ENCODE peak calls at places on chromosome 5, in four cellular contexts. M is BJ; X is CD8-positive, alpha-beta memory T cell; R is transverse colon. F is an unnamed sample. For H3K36me3, the result is how much of the 10 kb centered on the place peaks cover.

GRCh38 chr5:94361832-94362754 is 256.3 kb downstream of the KIAA0825 start:
- DNase-seq in M (no peak), X (no peak), R (no peak), F (no peak)

GRCh38 chr5:17256839-17257238 is 39.4 kb downstream of the BASP1 start:
- DNase-seq in M (no peak), X (no peak), R (no peak), F (no peak)

GRCh38 chr5:162189719-162190118 is 122.1 kb downstream of the GABRG2 start:
- DNase-seq in M (no peak), X (no peak), R (no peak), F (no peak)

GRCh38 chr5:139458580-139459407 is 3.7 kb downstream of the ECSCR start:
- DNase-seq in M (no peak), X (peak), R (peak), F (peak)

GRCh38 chr5:160675988-160676387 is 176.0 kb downstream of the ATP10B start:
- DNase-seq in M (no peak), X (no peak), R (no peak), F (no peak)

GRCh38 chr5:5071554-5071953 is 68.6 kb upstream of the ADAMTS16 start:
- DNase-seq in M (no peak), X (no peak), R (no peak), F (no peak)

GRCh38 chr5:367358-368130 is 46.0 kb downstream of the AHRR start:
- DNase-seq in M (no peak), X (no peak), R (peak), F (no peak)

GRCh38 chr5:91929522-91929817 is 546.4 kb upstream of the ARRDC3 start:
- DNase-seq in M (no peak), X (no peak), R (no peak), F (no peak)

GRCh38 chr5:155867531-155868088 is 459.4 kb upstream of the SGCD start:
- DNase-seq in M (no peak), X (no peak), R (no peak), F (no peak)

GRCh38 chr5:122153230-122153629 is 23.9 kb downstream of the ZNF474 start:
- DNase-seq in M (peak), X (no peak), R (no peak), F (no peak)

GRCh38 chr5:6491548-6492290 is 43.1 kb downstream of the UBE2QL1 start:
- DNase-seq in M (no peak), X (no peak), R (no peak), F (no peak)

GRCh38 chr5:124513216-124513615 is 233.2 kb downstream of the ZNF608 start:
- DNase-seq in M (no peak), X (no peak), R (no peak), F (no peak)

GRCh38 chr5:149288437-149288836 is 16.8 kb downstream of the AFAP1L1 start:
- DNase-seq in M (no peak), X (no peak), R (no peak), F (no peak)

GRCh38 chr5:91541696-91542095 is 158.6 kb upstream of the ARRDC3 start:
- DNase-seq in M (no peak), X (no peak), R (no peak), F (no peak)

GRCh38 chr5:163880307-163880706 is 374.9 kb downstream of the MAT2B start:
- DNase-seq in M (peak), X (no peak), R (no peak), F (no peak)

GRCh38 chr5:137635521-137635921 is 100.4 kb downstream of the KLHL3 start:
- DNase-seq in M (no peak), X (no peak), R (no peak), F (no peak)

GRCh38 chr5:98205691-98206461 is 567.6 kb upstream of the RGMB start:
- DNase-seq in M (no peak), X (no peak), R (no peak), F (no peak)

GRCh38 chr5:149367249-149367971 is 9.6 kb downstream of the PCYOX1L start:
- DNase-seq in M (no peak), X (peak), R (peak), F (peak)

GRCh38 chr5:97009212-97009898 is 73.5 kb downstream of the LNPEP start:
- DNase-seq in M (no peak), X (peak), R (no peak), F (peak)

GRCh38 chr5:90477816-90478215 is 3.2 kb downstream of the POLR3G start:
- DNase-seq in M (no peak), X (no peak), R (no peak), F (no peak)

GRCh38 chr5:177476531-177477233 is 3.2 kb upstream of the DBN1 start:
- DNase-seq in M (no peak), X (no peak), R (peak), F (no peak)

GRCh38 chr5:40236001-40236400 is 443.7 kb upstream of the PTGER4 start:
- DNase-seq in M (no peak), X (no peak), R (no peak), F (no peak)

GRCh38 chr5:115655994-115656393 is 30.2 kb upstream of the TMED7 start:
- DNase-seq in M (no peak), X (no peak), R (no peak), F (no peak)

GRCh38 chr5:137192293-137192743 is 306.8 kb downstream of the SPOCK1 start:
- DNase-seq in M (peak), X (no peak), R (no peak), F (no peak)

GRCh38 chr5:64625678-64626077 is 64.6 kb upstream of the SHISAL2B start:
- DNase-seq in M (no peak), X (no peak), R (no peak), F (no peak)

GRCh38 chr5:138955013-138955660 is 80.0 kb upstream of the LRRTM2 start:
- DNase-seq in M (no peak), X (no peak), R (no peak), F (peak)

GRCh38 chr5:116420540-116420939 is 154.1 kb downstream of the SEMA6A start:
- DNase-seq in M (no peak), X (no peak), R (no peak), F (no peak)

GRCh38 chr5:116237917-116238502 is 153.2 kb downstream of the COMMD10 start:
- DNase-seq in M (peak), X (no peak), R (no peak), F (no peak)

GRCh38 chr5:141634162-141634561 is 2.5 kb downstream of the HDAC3 start:
- DNase-seq in M (no peak), X (no peak), R (no peak), F (no peak)

GRCh38 chr5:122775713-122776084 is 819 bp downstream of the SNX2 start:
- DNase-seq in M (no peak), X (no peak), R (no peak), F (peak)

GRCh38 chr5:16937023-16937379 is 913 bp upstream of the MYO10 start:
- DNase-seq in M (no peak), X (no peak), R (peak), F (peak)

GRCh38 chr5:116651653-116652052 is 77.0 kb upstream of the SEMA6A start:
- DNase-seq in M (no peak), X (no peak), R (no peak), F (no peak)

GRCh38 chr5:39083968-39084367 is 9.8 kb upstream of the RICTOR start:
- DNase-seq in M (no peak), X (no peak), R (no peak), F (no peak)

GRCh38 chr5:131392461-131393095 is 128.7 kb downstream of the CDC42SE2 start:
- DNase-seq in M (no peak), X (no peak), R (no peak), F (no peak)
- H3K36me3 ChIP-seq in M (under half), X (under half), R (under half), F (under half)

GRCh38 chr5:159198063-159199036 is 11.0 kb downstream of the RNF145 start:
- DNase-seq in M (no peak), X (no peak), R (no peak), F (peak)
- H3K36me3 ChIP-seq in M (under half), X (under half), R (under half), F (under half)

GRCh38 chr5:14705556-14705955 is 41.0 kb downstream of the OTULIN start:
- DNase-seq in M (no peak), X (no peak), R (no peak), F (no peak)
- H3K36me3 ChIP-seq in M (under half), X (under half), R (under half), F (under half)

DNA sequence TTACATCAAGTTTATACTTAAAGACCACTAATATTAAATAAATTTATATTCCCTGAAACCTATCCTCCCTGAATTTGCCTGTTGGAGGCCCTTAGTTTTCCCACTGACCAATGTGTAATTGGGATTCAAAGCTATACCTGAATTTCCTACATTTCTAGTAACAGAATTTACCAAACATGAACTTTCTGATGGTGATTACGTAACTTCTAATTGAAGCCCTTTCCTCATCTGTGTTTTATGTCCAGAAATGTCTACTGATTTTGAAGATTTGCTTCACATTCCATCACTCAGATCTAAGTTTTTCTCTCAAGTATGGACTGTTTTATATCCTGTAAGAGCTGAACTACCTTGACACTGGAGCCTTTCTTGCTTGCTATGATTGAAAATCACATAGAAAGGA is 12.8 kb downstream of the ZFP62 start:
- DNase-seq in M (no peak), X (no peak), R (no peak), F (no peak)
- H3K36me3 ChIP-seq in M (under half), X (under half), R (under half), F (under half)

DNA sequence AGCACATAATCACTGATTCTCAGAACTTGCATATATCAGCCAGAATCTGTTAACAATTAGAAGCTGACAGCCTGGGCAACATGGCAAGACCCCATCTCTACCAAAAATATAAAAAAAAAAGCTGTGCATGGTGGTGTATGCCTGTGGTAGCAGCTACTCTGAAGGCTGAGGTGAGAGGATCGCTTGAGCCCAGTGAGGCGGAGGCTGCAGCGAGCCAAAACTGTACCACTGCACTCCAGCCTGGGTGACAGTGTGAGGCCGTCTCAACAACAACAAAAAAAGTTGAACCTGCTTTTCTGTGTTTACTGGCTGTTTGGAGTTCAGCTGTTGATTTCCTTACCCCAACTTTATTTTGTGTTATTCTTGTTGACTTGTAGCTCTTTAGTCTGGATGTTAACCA is 66.8 kb downstream of the GOLPH3 start:
- DNase-seq in M (no peak), X (no peak), R (no peak), F (no peak)
- H3K36me3 ChIP-seq in M (under half), X (under half), R (under half), F (under half)

GRCh38 chr5:71460693-71461092 is 5.2 kb downstream of the BDP1 start:
- DNase-seq in M (no peak), X (no peak), R (no peak), F (no peak)
- H3K36me3 ChIP-seq in M (under half), X (under half), R (under half), F (under half)

DNA sequence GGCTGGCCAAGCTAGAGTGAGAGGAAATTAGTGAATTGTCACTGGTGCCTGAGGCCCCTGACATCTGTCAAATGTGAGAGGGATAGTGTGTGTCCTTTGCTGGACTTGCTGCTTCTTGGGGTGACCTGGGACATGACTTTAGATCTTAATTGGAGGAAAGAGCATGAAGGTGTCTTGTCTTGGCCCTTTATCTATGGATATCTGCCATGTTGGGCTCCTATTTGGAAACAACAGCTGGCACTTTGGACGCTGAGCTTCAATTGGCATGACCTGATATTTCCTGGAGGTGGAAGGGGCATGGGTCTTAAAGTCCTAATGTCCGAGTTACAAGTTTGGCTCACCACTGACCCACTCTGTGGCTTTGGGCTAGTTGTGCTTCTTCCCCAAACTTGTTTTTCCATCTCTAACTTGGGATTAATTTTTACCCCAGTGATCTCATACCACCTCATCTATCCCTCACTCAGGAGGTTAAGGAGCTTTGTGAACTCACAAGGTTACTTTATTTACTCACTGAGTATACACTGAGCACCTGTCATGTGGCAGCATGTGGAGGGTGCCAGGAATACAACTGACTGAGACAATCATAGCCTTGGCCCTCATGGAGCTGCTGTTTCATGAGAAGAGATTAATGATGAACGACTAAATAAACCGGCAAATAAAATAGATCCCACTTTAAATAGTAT is 30.1 kb upstream of the CXCL14 start:
- DNase-seq in M (no peak), X (no peak), R (no peak), F (no peak)
- H3K36me3 ChIP-seq in M (under half), X (under half), R (under half), F (under half)

GRCh38 chr5:37214550-37214949 is 34.6 kb downstream of the CPLANE1 start:
- DNase-seq in M (no peak), X (no peak), R (no peak), F (peak)
- H3K36me3 ChIP-seq in M (under half), X (under half), R (under half), F (under half)

F was measured in small intestine.